ENCODE peak calls at places on chromosome 17, in seven cellular contexts. One of them, this sample, is unnamed.

GRCh38 chr17:50898369-50899004 is 32.3 kb upstream of the TOB1 start:
- DNase-seq in mesenteric fat pad: no peak
- DNase-seq in stimulated activated CD8-positive, alpha-beta memory T cell treated with anti-CD3 and anti-CD28 coated beads, Interleukin-7, amount 100 ng/mL, for 1 hour: no peak
- DNase-seq in activated T-helper 1 cell treated with Interleukin-2 at 50 U/mL for 16 hours: no peak
- DNase-seq in activated CD8-positive, alpha-beta memory T cell treated with anti-CD3 and anti-CD28 coated beads for 24 hours: no peak
- DNase-seq in tibial artery: no peak
- DNase-seq in T-helper 2 cell: no peak
- DNase-seq in this sample: no peak

GRCh38 chr17:36888236-36888957 is 48.9 kb upstream of the LHX1 start:
- DNase-seq in mesenteric fat pad: no peak
- DNase-seq in stimulated activated CD8-positive, alpha-beta memory T cell treated with anti-CD3 and anti-CD28 coated beads, Interleukin-7, amount 100 ng/mL, for 1 hour: no peak
- DNase-seq in activated T-helper 1 cell treated with Interleukin-2 at 50 U/mL for 16 hours: no peak
- DNase-seq in activated CD8-positive, alpha-beta memory T cell treated with anti-CD3 and anti-CD28 coated beads for 24 hours: no peak
- DNase-seq in tibial artery: no peak
- DNase-seq in T-helper 2 cell: no peak
- DNase-seq in this sample: no peak

GRCh38 chr17:74211929-74212261 is 1.5 kb upstream of the TTYH2 start:
- DNase-seq in mesenteric fat pad: no peak
- DNase-seq in stimulated activated CD8-positive, alpha-beta memory T cell treated with anti-CD3 and anti-CD28 coated beads, Interleukin-7, amount 100 ng/mL, for 1 hour: no peak
- DNase-seq in activated T-helper 1 cell treated with Interleukin-2 at 50 U/mL for 16 hours: no peak
- DNase-seq in activated CD8-positive, alpha-beta memory T cell treated with anti-CD3 and anti-CD28 coated beads for 24 hours: peak; percentile 76
- DNase-seq in tibial artery: no peak
- DNase-seq in T-helper 2 cell: no peak
- DNase-seq in this sample: no peak

GRCh38 chr17:72422505-72423285 is 301.9 kb downstream of the SOX9 start:
- DNase-seq in mesenteric fat pad: no peak
- DNase-seq in stimulated activated CD8-positive, alpha-beta memory T cell treated with anti-CD3 and anti-CD28 coated beads, Interleukin-7, amount 100 ng/mL, for 1 hour: no peak
- DNase-seq in activated T-helper 1 cell treated with Interleukin-2 at 50 U/mL for 16 hours: no peak
- DNase-seq in activated CD8-positive, alpha-beta memory T cell treated with anti-CD3 and anti-CD28 coated beads for 24 hours: no peak
- DNase-seq in tibial artery: peak; percentile 82
- DNase-seq in T-helper 2 cell: no peak
- DNase-seq in this sample: no peak

GRCh38 chr17:51601622-51602261 is 341.4 kb downstream of the UTP18 start:
- DNase-seq in mesenteric fat pad: no peak
- DNase-seq in stimulated activated CD8-positive, alpha-beta memory T cell treated with anti-CD3 and anti-CD28 coated beads, Interleukin-7, amount 100 ng/mL, for 1 hour: no peak
- DNase-seq in activated T-helper 1 cell treated with Interleukin-2 at 50 U/mL for 16 hours: no peak
- DNase-seq in activated CD8-positive, alpha-beta memory T cell treated with anti-CD3 and anti-CD28 coated beads for 24 hours: no peak
- DNase-seq in tibial artery: no peak
- DNase-seq in T-helper 2 cell: no peak
- DNase-seq in this sample: no peak

GRCh38 chr17:17819561-17819995 is 17.2 kb downstream of the SREBF1 start:
- DNase-seq in mesenteric fat pad: no peak
- DNase-seq in stimulated activated CD8-positive, alpha-beta memory T cell treated with anti-CD3 and anti-CD28 coated beads, Interleukin-7, amount 100 ng/mL, for 1 hour: no peak
- DNase-seq in activated T-helper 1 cell treated with Interleukin-2 at 50 U/mL for 16 hours: no peak
- DNase-seq in activated CD8-positive, alpha-beta memory T cell treated with anti-CD3 and anti-CD28 coated beads for 24 hours: peak; percentile 86
- DNase-seq in tibial artery: no peak
- DNase-seq in T-helper 2 cell: no peak
- DNase-seq in this sample: peak; percentile 93

GRCh38 chr17:82385559-82386255 is 14.1 kb downstream of the UTS2R start:
- DNase-seq in mesenteric fat pad: no peak
- DNase-seq in stimulated activated CD8-positive, alpha-beta memory T cell treated with anti-CD3 and anti-CD28 coated beads, Interleukin-7, amount 100 ng/mL, for 1 hour: no peak
- DNase-seq in activated T-helper 1 cell treated with Interleukin-2 at 50 U/mL for 16 hours: no peak
- DNase-seq in activated CD8-positive, alpha-beta memory T cell treated with anti-CD3 and anti-CD28 coated beads for 24 hours: no peak
- DNase-seq in tibial artery: no peak
- DNase-seq in T-helper 2 cell: no peak
- DNase-seq in this sample: no peak

GRCh38 chr17:48351916-48352332 is 78.1 kb downstream of the SKAP1 start:
- DNase-seq in mesenteric fat pad: no peak
- DNase-seq in stimulated activated CD8-positive, alpha-beta memory T cell treated with anti-CD3 and anti-CD28 coated beads, Interleukin-7, amount 100 ng/mL, for 1 hour: no peak
- DNase-seq in activated T-helper 1 cell treated with Interleukin-2 at 50 U/mL for 16 hours: no peak
- DNase-seq in activated CD8-positive, alpha-beta memory T cell treated with anti-CD3 and anti-CD28 coated beads for 24 hours: no peak
- DNase-seq in tibial artery: no peak
- DNase-seq in T-helper 2 cell: no peak
- DNase-seq in this sample: peak; percentile 21

GRCh38 chr17:66507103-66507923 is 204.9 kb downstream of the PRKCA start:
- DNase-seq in mesenteric fat pad: no peak
- DNase-seq in stimulated activated CD8-positive, alpha-beta memory T cell treated with anti-CD3 and anti-CD28 coated beads, Interleukin-7, amount 100 ng/mL, for 1 hour: no peak
- DNase-seq in activated T-helper 1 cell treated with Interleukin-2 at 50 U/mL for 16 hours: no peak
- DNase-seq in activated CD8-positive, alpha-beta memory T cell treated with anti-CD3 and anti-CD28 coated beads for 24 hours: peak; percentile 58
- DNase-seq in tibial artery: no peak
- DNase-seq in T-helper 2 cell: no peak
- DNase-seq in this sample: no peak

GRCh38 chr17:42296012-42296411 is 7.7 kb downstream of the STAT5A start:
- DNase-seq in mesenteric fat pad: no peak
- DNase-seq in stimulated activated CD8-positive, alpha-beta memory T cell treated with anti-CD3 and anti-CD28 coated beads, Interleukin-7, amount 100 ng/mL, for 1 hour: no peak
- DNase-seq in activated T-helper 1 cell treated with Interleukin-2 at 50 U/mL for 16 hours: no peak
- DNase-seq in activated CD8-positive, alpha-beta memory T cell treated with anti-CD3 and anti-CD28 coated beads for 24 hours: no peak
- DNase-seq in tibial artery: no peak
- DNase-seq in T-helper 2 cell: no peak
- DNase-seq in this sample: no peak

GRCh38 chr17:45016823-45017222 is 34.6 kb downstream of the DCAKD start:
- DNase-seq in mesenteric fat pad: no peak
- DNase-seq in stimulated activated CD8-positive, alpha-beta memory T cell treated with anti-CD3 and anti-CD28 coated beads, Interleukin-7, amount 100 ng/mL, for 1 hour: no peak
- DNase-seq in activated T-helper 1 cell treated with Interleukin-2 at 50 U/mL for 16 hours: no peak
- DNase-seq in activated CD8-positive, alpha-beta memory T cell treated with anti-CD3 and anti-CD28 coated beads for 24 hours: no peak
- DNase-seq in tibial artery: no peak
- DNase-seq in T-helper 2 cell: no peak
- DNase-seq in this sample: peak; percentile 64

GRCh38 chr17:47238321-47239010 is 15.2 kb upstream of the ITGB3 start:
- DNase-seq in mesenteric fat pad: no peak
- DNase-seq in stimulated activated CD8-positive, alpha-beta memory T cell treated with anti-CD3 and anti-CD28 coated beads, Interleukin-7, amount 100 ng/mL, for 1 hour: no peak
- DNase-seq in activated T-helper 1 cell treated with Interleukin-2 at 50 U/mL for 16 hours: no peak
- DNase-seq in activated CD8-positive, alpha-beta memory T cell treated with anti-CD3 and anti-CD28 coated beads for 24 hours: no peak
- DNase-seq in tibial artery: no peak
- DNase-seq in T-helper 2 cell: no peak
- DNase-seq in this sample: no peak

GRCh38 chr17:79819534-79820276 is 19.5 kb downstream of the CBX4 start:
- DNase-seq in mesenteric fat pad: no peak
- DNase-seq in stimulated activated CD8-positive, alpha-beta memory T cell treated with anti-CD3 and anti-CD28 coated beads, Interleukin-7, amount 100 ng/mL, for 1 hour: no peak
- DNase-seq in activated T-helper 1 cell treated with Interleukin-2 at 50 U/mL for 16 hours: no peak
- DNase-seq in activated CD8-positive, alpha-beta memory T cell treated with anti-CD3 and anti-CD28 coated beads for 24 hours: no peak
- DNase-seq in tibial artery: no peak
- DNase-seq in T-helper 2 cell: no peak
- DNase-seq in this sample: no peak

GRCh38 chr17:27425991-27426390 is 30.3 kb upstream of the KSR1 start:
- DNase-seq in mesenteric fat pad: no peak
- DNase-seq in stimulated activated CD8-positive, alpha-beta memory T cell treated with anti-CD3 and anti-CD28 coated beads, Interleukin-7, amount 100 ng/mL, for 1 hour: no peak
- DNase-seq in activated T-helper 1 cell treated with Interleukin-2 at 50 U/mL for 16 hours: no peak
- DNase-seq in activated CD8-positive, alpha-beta memory T cell treated with anti-CD3 and anti-CD28 coated beads for 24 hours: no peak
- DNase-seq in tibial artery: no peak
- DNase-seq in T-helper 2 cell: no peak
- DNase-seq in this sample: no peak

GRCh38 chr17:34638526-34639260 is 59.3 kb downstream of the TMEM132E start:
- DNase-seq in mesenteric fat pad: no peak
- DNase-seq in stimulated activated CD8-positive, alpha-beta memory T cell treated with anti-CD3 and anti-CD28 coated beads, Interleukin-7, amount 100 ng/mL, for 1 hour: no peak
- DNase-seq in activated T-helper 1 cell treated with Interleukin-2 at 50 U/mL for 16 hours: no peak
- DNase-seq in activated CD8-positive, alpha-beta memory T cell treated with anti-CD3 and anti-CD28 coated beads for 24 hours: no peak
- DNase-seq in tibial artery: no peak
- DNase-seq in T-helper 2 cell: no peak
- DNase-seq in this sample: no peak

GRCh38 chr17:14138649-14139048 is 69.3 kb downstream of the COX10 start:
- DNase-seq in mesenteric fat pad: no peak
- DNase-seq in stimulated activated CD8-positive, alpha-beta memory T cell treated with anti-CD3 and anti-CD28 coated beads, Interleukin-7, amount 100 ng/mL, for 1 hour: no peak
- DNase-seq in activated T-helper 1 cell treated with Interleukin-2 at 50 U/mL for 16 hours: no peak
- DNase-seq in activated CD8-positive, alpha-beta memory T cell treated with anti-CD3 and anti-CD28 coated beads for 24 hours: no peak
- DNase-seq in tibial artery: no peak
- DNase-seq in T-helper 2 cell: no peak
- DNase-seq in this sample: no peak

GRCh38 chr17:41648411-41649195 is 24.2 kb upstream of the KRT17 start:
- DNase-seq in mesenteric fat pad: peak; percentile 94
- DNase-seq in stimulated activated CD8-positive, alpha-beta memory T cell treated with anti-CD3 and anti-CD28 coated beads, Interleukin-7, amount 100 ng/mL, for 1 hour: peak; percentile 77
- DNase-seq in activated T-helper 1 cell treated with Interleukin-2 at 50 U/mL for 16 hours: peak; percentile 72
- DNase-seq in activated CD8-positive, alpha-beta memory T cell treated with anti-CD3 and anti-CD28 coated beads for 24 hours: peak; percentile 96
- DNase-seq in tibial artery: peak; percentile 91
- DNase-seq in T-helper 2 cell: peak; percentile 78
- DNase-seq in this sample: peak; percentile 96

GRCh38 chr17:45844695-45845375 is at the start of gene SPPL2C:
- DNase-seq in mesenteric fat pad: no peak
- DNase-seq in stimulated activated CD8-positive, alpha-beta memory T cell treated with anti-CD3 and anti-CD28 coated beads, Interleukin-7, amount 100 ng/mL, for 1 hour: no peak
- DNase-seq in activated T-helper 1 cell treated with Interleukin-2 at 50 U/mL for 16 hours: no peak
- DNase-seq in activated CD8-positive, alpha-beta memory T cell treated with anti-CD3 and anti-CD28 coated beads for 24 hours: no peak
- DNase-seq in tibial artery: no peak
- DNase-seq in T-helper 2 cell: no peak
- DNase-seq in this sample: no peak

GRCh38 chr17:17667947-17668346 is 13.3 kb upstream of the RAI1 start:
- DNase-seq in mesenteric fat pad: no peak
- DNase-seq in stimulated activated CD8-positive, alpha-beta memory T cell treated with anti-CD3 and anti-CD28 coated beads, Interleukin-7, amount 100 ng/mL, for 1 hour: no peak
- DNase-seq in activated T-helper 1 cell treated with Interleukin-2 at 50 U/mL for 16 hours: no peak
- DNase-seq in activated CD8-positive, alpha-beta memory T cell treated with anti-CD3 and anti-CD28 coated beads for 24 hours: no peak
- DNase-seq in tibial artery: no peak
- DNase-seq in T-helper 2 cell: no peak
- DNase-seq in this sample: no peak

GRCh38 chr17:80924807-80925610 is 66.6 kb upstream of the CHMP6 start:
- DNase-seq in mesenteric fat pad: no peak
- DNase-seq in stimulated activated CD8-positive, alpha-beta memory T cell treated with anti-CD3 and anti-CD28 coated beads, Interleukin-7, amount 100 ng/mL, for 1 hour: no peak
- DNase-seq in activated T-helper 1 cell treated with Interleukin-2 at 50 U/mL for 16 hours: no peak
- DNase-seq in activated CD8-positive, alpha-beta memory T cell treated with anti-CD3 and anti-CD28 coated beads for 24 hours: no peak
- DNase-seq in tibial artery: peak; percentile 51
- DNase-seq in T-helper 2 cell: no peak
- DNase-seq in this sample: no peak

GRCh38 chr17:73201215-73202069 is 8.6 kb downstream of the COG1 start:
- DNase-seq in mesenteric fat pad: peak; percentile 69
- DNase-seq in stimulated activated CD8-positive, alpha-beta memory T cell treated with anti-CD3 and anti-CD28 coated beads, Interleukin-7, amount 100 ng/mL, for 1 hour: no peak
- DNase-seq in activated T-helper 1 cell treated with Interleukin-2 at 50 U/mL for 16 hours: no peak
- DNase-seq in activated CD8-positive, alpha-beta memory T cell treated with anti-CD3 and anti-CD28 coated beads for 24 hours: no peak
- DNase-seq in tibial artery: peak; percentile 53
- DNase-seq in T-helper 2 cell: no peak
- DNase-seq in this sample: no peak

GRCh38 chr17:56416682-56417351 is 176.7 kb upstream of the NOG start:
- DNase-seq in mesenteric fat pad: no peak
- DNase-seq in stimulated activated CD8-positive, alpha-beta memory T cell treated with anti-CD3 and anti-CD28 coated beads, Interleukin-7, amount 100 ng/mL, for 1 hour: no peak
- DNase-seq in activated T-helper 1 cell treated with Interleukin-2 at 50 U/mL for 16 hours: no peak
- DNase-seq in activated CD8-positive, alpha-beta memory T cell treated with anti-CD3 and anti-CD28 coated beads for 24 hours: no peak
- DNase-seq in tibial artery: no peak
- DNase-seq in T-helper 2 cell: no peak
- DNase-seq in this sample: no peak

GRCh38 chr17:3557768-3558583 is at the start of gene TRPV3:
- DNase-seq in mesenteric fat pad: no peak
- DNase-seq in stimulated activated CD8-positive, alpha-beta memory T cell treated with anti-CD3 and anti-CD28 coated beads, Interleukin-7, amount 100 ng/mL, for 1 hour: peak; percentile 21
- DNase-seq in activated T-helper 1 cell treated with Interleukin-2 at 50 U/mL for 16 hours: peak; percentile 57
- DNase-seq in activated CD8-positive, alpha-beta memory T cell treated with anti-CD3 and anti-CD28 coated beads for 24 hours: peak; percentile 81
- DNase-seq in tibial artery: no peak
- DNase-seq in T-helper 2 cell: no peak
- DNase-seq in this sample: no peak

GRCh38 chr17:72879877-72880276 is 212.6 kb downstream of the SLC39A11 start:
- DNase-seq in mesenteric fat pad: no peak
- DNase-seq in stimulated activated CD8-positive, alpha-beta memory T cell treated with anti-CD3 and anti-CD28 coated beads, Interleukin-7, amount 100 ng/mL, for 1 hour: no peak
- DNase-seq in activated T-helper 1 cell treated with Interleukin-2 at 50 U/mL for 16 hours: no peak
- DNase-seq in activated CD8-positive, alpha-beta memory T cell treated with anti-CD3 and anti-CD28 coated beads for 24 hours: no peak
- DNase-seq in tibial artery: no peak
- DNase-seq in T-helper 2 cell: no peak
- DNase-seq in this sample: no peak

GRCh38 chr17:44757918-44758413 is 822 bp upstream of the ADAM11 start:
- DNase-seq in mesenteric fat pad: no peak
- DNase-seq in stimulated activated CD8-positive, alpha-beta memory T cell treated with anti-CD3 and anti-CD28 coated beads, Interleukin-7, amount 100 ng/mL, for 1 hour: no peak
- DNase-seq in activated T-helper 1 cell treated with Interleukin-2 at 50 U/mL for 16 hours: no peak
- DNase-seq in activated CD8-positive, alpha-beta memory T cell treated with anti-CD3 and anti-CD28 coated beads for 24 hours: no peak
- DNase-seq in tibial artery: no peak
- DNase-seq in T-helper 2 cell: no peak
- DNase-seq in this sample: no peak

GRCh38 chr17:48563385-48563838 is 14.7 kb downstream of the HOXB4 start:
- DNase-seq in mesenteric fat pad: no peak
- DNase-seq in stimulated activated CD8-positive, alpha-beta memory T cell treated with anti-CD3 and anti-CD28 coated beads, Interleukin-7, amount 100 ng/mL, for 1 hour: no peak
- DNase-seq in activated T-helper 1 cell treated with Interleukin-2 at 50 U/mL for 16 hours: no peak
- DNase-seq in activated CD8-positive, alpha-beta memory T cell treated with anti-CD3 and anti-CD28 coated beads for 24 hours: no peak
- DNase-seq in tibial artery: no peak
- DNase-seq in T-helper 2 cell: no peak
- DNase-seq in this sample: no peak

GRCh38 chr17:33140413-33141099 is 148.9 kb downstream of the SPACA3 start:
- DNase-seq in mesenteric fat pad: peak; percentile 28
- DNase-seq in stimulated activated CD8-positive, alpha-beta memory T cell treated with anti-CD3 and anti-CD28 coated beads, Interleukin-7, amount 100 ng/mL, for 1 hour: no peak
- DNase-seq in activated T-helper 1 cell treated with Interleukin-2 at 50 U/mL for 16 hours: no peak
- DNase-seq in activated CD8-positive, alpha-beta memory T cell treated with anti-CD3 and anti-CD28 coated beads for 24 hours: no peak
- DNase-seq in tibial artery: no peak
- DNase-seq in T-helper 2 cell: no peak
- DNase-seq in this sample: no peak

GRCh38 chr17:43024407-43025289 is at the start of gene RND2:
- DNase-seq in mesenteric fat pad: no peak
- DNase-seq in stimulated activated CD8-positive, alpha-beta memory T cell treated with anti-CD3 and anti-CD28 coated beads, Interleukin-7, amount 100 ng/mL, for 1 hour: peak; percentile 51
- DNase-seq in activated T-helper 1 cell treated with Interleukin-2 at 50 U/mL for 16 hours: peak; percentile 59
- DNase-seq in activated CD8-positive, alpha-beta memory T cell treated with anti-CD3 and anti-CD28 coated beads for 24 hours: peak; percentile 92
- DNase-seq in tibial artery: peak; percentile 95
- DNase-seq in T-helper 2 cell: peak; percentile 59
- DNase-seq in this sample: peak; percentile 99

GRCh38 chr17:58531661-58532554 is 17.5 kb upstream of the MTMR4 start:
- DNase-seq in mesenteric fat pad: no peak
- DNase-seq in stimulated activated CD8-positive, alpha-beta memory T cell treated with anti-CD3 and anti-CD28 coated beads, Interleukin-7, amount 100 ng/mL, for 1 hour: peak; percentile 23
- DNase-seq in activated T-helper 1 cell treated with Interleukin-2 at 50 U/mL for 16 hours: peak; percentile 59
- DNase-seq in activated CD8-positive, alpha-beta memory T cell treated with anti-CD3 and anti-CD28 coated beads for 24 hours: peak; percentile 81
- DNase-seq in tibial artery: peak; percentile 80
- DNase-seq in T-helper 2 cell: peak; percentile 46
- DNase-seq in this sample: peak; percentile 77

GRCh38 chr17:15092261-15092660 is 172.9 kb downstream of the PMP22 start:
- DNase-seq in mesenteric fat pad: no peak
- DNase-seq in stimulated activated CD8-positive, alpha-beta memory T cell treated with anti-CD3 and anti-CD28 coated beads, Interleukin-7, amount 100 ng/mL, for 1 hour: no peak
- DNase-seq in activated T-helper 1 cell treated with Interleukin-2 at 50 U/mL for 16 hours: no peak
- DNase-seq in activated CD8-positive, alpha-beta memory T cell treated with anti-CD3 and anti-CD28 coated beads for 24 hours: no peak
- DNase-seq in tibial artery: no peak
- DNase-seq in T-helper 2 cell: no peak
- DNase-seq in this sample: no peak

GRCh38 chr17:36777118-36777517 is 160.2 kb upstream of the LHX1 start:
- DNase-seq in mesenteric fat pad: no peak
- DNase-seq in stimulated activated CD8-positive, alpha-beta memory T cell treated with anti-CD3 and anti-CD28 coated beads, Interleukin-7, amount 100 ng/mL, for 1 hour: no peak
- DNase-seq in activated T-helper 1 cell treated with Interleukin-2 at 50 U/mL for 16 hours: no peak
- DNase-seq in activated CD8-positive, alpha-beta memory T cell treated with anti-CD3 and anti-CD28 coated beads for 24 hours: no peak
- DNase-seq in tibial artery: peak; percentile 7
- DNase-seq in T-helper 2 cell: no peak
- DNase-seq in this sample: no peak

GRCh38 chr17:35920229-35920628 is 10.3 kb downstream of the RDM1 start:
- DNase-seq in mesenteric fat pad: no peak
- DNase-seq in stimulated activated CD8-positive, alpha-beta memory T cell treated with anti-CD3 and anti-CD28 coated beads, Interleukin-7, amount 100 ng/mL, for 1 hour: no peak
- DNase-seq in activated T-helper 1 cell treated with Interleukin-2 at 50 U/mL for 16 hours: no peak
- DNase-seq in activated CD8-positive, alpha-beta memory T cell treated with anti-CD3 and anti-CD28 coated beads for 24 hours: no peak
- DNase-seq in tibial artery: peak; percentile 1
- DNase-seq in T-helper 2 cell: no peak
- DNase-seq in this sample: no peak

This sample was measured in HuH-7.